ENCODE peak calls at places on chromosomes 4 and X, in ten cellular contexts. One of them, this sample, is unnamed.

GRCh38 chrX:138128025-138128671 is 562.2 kb downstream of the ZIC3 start:
- DNase-seq in OCI-LY7: peak; percentile 24
- DNase-seq in fibroblast of the aortic adventitia: peak; percentile 44
- DNase-seq in cardiac fibroblast: peak; percentile 41
- DNase-seq in fibroblast of lung: peak; percentile 23
- DNase-seq in A549: peak; percentile 5
- DNase-seq in fibroblast of pulmonary artery: peak; percentile 22
- DNase-seq in endothelial cell: peak; percentile 19
- DNase-seq in nephron progenitor cell: peak; percentile 21
- DNase-seq in bronchial epithelial cell: peak; percentile 23
- DNase-seq in this sample: peak; percentile 16

GRCh38 chrX:107562482-107562881 is 65.8 kb upstream of the PRPS1 start:
- DNase-seq in OCI-LY7: no peak
- DNase-seq in fibroblast of the aortic adventitia: peak; percentile 87
- DNase-seq in cardiac fibroblast: peak; percentile 72
- DNase-seq in fibroblast of lung: peak; percentile 97
- DNase-seq in A549: no peak
- DNase-seq in fibroblast of pulmonary artery: peak; percentile 61
- DNase-seq in endothelial cell: no peak
- DNase-seq in nephron progenitor cell: no peak
- DNase-seq in bronchial epithelial cell: peak; percentile 43
- DNase-seq in this sample: no peak

GRCh38 chrX:103157511-103158316 is 57.2 kb upstream of the BEX4 start:
- DNase-seq in OCI-LY7: peak; percentile 15
- DNase-seq in fibroblast of the aortic adventitia: peak; percentile 70
- DNase-seq in cardiac fibroblast: peak; percentile 69
- DNase-seq in fibroblast of lung: peak; percentile 33
- DNase-seq in A549: peak; percentile 25
- DNase-seq in fibroblast of pulmonary artery: peak; percentile 71
- DNase-seq in endothelial cell: peak; percentile 13
- DNase-seq in nephron progenitor cell: peak; percentile 21
- DNase-seq in bronchial epithelial cell: peak; percentile 42
- DNase-seq in this sample: peak; percentile 29

GRCh38 chr4:76856183-76856969 is 41.6 kb downstream of the SOWAHB start:
- DNase-seq in OCI-LY7: no peak
- DNase-seq in fibroblast of the aortic adventitia: peak; percentile 58
- DNase-seq in cardiac fibroblast: peak; percentile 48
- DNase-seq in fibroblast of lung: peak; percentile 71
- DNase-seq in A549: no peak
- DNase-seq in fibroblast of pulmonary artery: peak; percentile 53
- DNase-seq in endothelial cell: no peak
- DNase-seq in nephron progenitor cell: peak; percentile 47
- DNase-seq in bronchial epithelial cell: no peak
- DNase-seq in this sample: peak; percentile 29

GRCh38 chr4:98517444-98518021 is 140.9 kb downstream of the TSPAN5 start:
- DNase-seq in OCI-LY7: no peak
- DNase-seq in fibroblast of the aortic adventitia: peak; percentile 93
- DNase-seq in cardiac fibroblast: peak; percentile 23
- DNase-seq in fibroblast of lung: peak; percentile 83
- DNase-seq in A549: no peak
- DNase-seq in fibroblast of pulmonary artery: peak; percentile 78
- DNase-seq in endothelial cell: no peak
- DNase-seq in nephron progenitor cell: no peak
- DNase-seq in bronchial epithelial cell: no peak
- DNase-seq in this sample: no peak

GRCh38 chr4:124105212-124105611 is 607.3 kb downstream of the ANKRD50 start:
- DNase-seq in OCI-LY7: no peak
- DNase-seq in fibroblast of the aortic adventitia: peak; percentile 42
- DNase-seq in cardiac fibroblast: peak; percentile 59
- DNase-seq in fibroblast of lung: peak; percentile 52
- DNase-seq in A549: no peak
- DNase-seq in fibroblast of pulmonary artery: peak; percentile 28
- DNase-seq in endothelial cell: no peak
- DNase-seq in nephron progenitor cell: no peak
- DNase-seq in bronchial epithelial cell: peak; percentile 68
- DNase-seq in this sample: no peak

GRCh38 chrX:70664726-70665125 is 220.1 kb downstream of the DLG3 start:
- DNase-seq in OCI-LY7: peak; percentile 11
- DNase-seq in fibroblast of the aortic adventitia: peak; percentile 55
- DNase-seq in cardiac fibroblast: peak; percentile 45
- DNase-seq in fibroblast of lung: peak; percentile 11
- DNase-seq in A549: peak; percentile 6
- DNase-seq in fibroblast of pulmonary artery: peak; percentile 43
- DNase-seq in endothelial cell: peak; percentile 2
- DNase-seq in nephron progenitor cell: no peak
- DNase-seq in bronchial epithelial cell: peak; percentile 44
- DNase-seq in this sample: no peak

GRCh38 chrX:147917700-147918694 is 6.3 kb downstream of the FMR1 start:
- DNase-seq in OCI-LY7: no peak
- DNase-seq in fibroblast of the aortic adventitia: peak; percentile 21
- DNase-seq in cardiac fibroblast: peak; percentile 46
- DNase-seq in fibroblast of lung: peak; percentile 70
- DNase-seq in A549: no peak
- DNase-seq in fibroblast of pulmonary artery: peak; percentile 6
- DNase-seq in endothelial cell: no peak
- DNase-seq in nephron progenitor cell: no peak
- DNase-seq in bronchial epithelial cell: no peak
- DNase-seq in this sample: no peak

GRCh38 chr4:54744487-54744886 is 86.7 kb downstream of the KIT start:
- DNase-seq in OCI-LY7: no peak
- DNase-seq in fibroblast of the aortic adventitia: no peak
- DNase-seq in cardiac fibroblast: no peak
- DNase-seq in fibroblast of lung: no peak
- DNase-seq in A549: no peak
- DNase-seq in fibroblast of pulmonary artery: no peak
- DNase-seq in endothelial cell: no peak
- DNase-seq in nephron progenitor cell: no peak
- DNase-seq in bronchial epithelial cell: no peak
- DNase-seq in this sample: no peak

GRCh38 chrX:107669885-107670628 is 41.7 kb downstream of the PRPS1 start:
- DNase-seq in OCI-LY7: no peak
- DNase-seq in fibroblast of the aortic adventitia: no peak
- DNase-seq in cardiac fibroblast: no peak
- DNase-seq in fibroblast of lung: no peak
- DNase-seq in A549: no peak
- DNase-seq in fibroblast of pulmonary artery: no peak
- DNase-seq in endothelial cell: no peak
- DNase-seq in nephron progenitor cell: no peak
- DNase-seq in bronchial epithelial cell: no peak
- DNase-seq in this sample: no peak

GRCh38 chrX:38675856-38676255 is 114.5 kb downstream of the TSPAN7 start:
- DNase-seq in OCI-LY7: no peak
- DNase-seq in fibroblast of the aortic adventitia: no peak
- DNase-seq in cardiac fibroblast: no peak
- DNase-seq in fibroblast of lung: peak; percentile 12
- DNase-seq in A549: no peak
- DNase-seq in fibroblast of pulmonary artery: no peak
- DNase-seq in endothelial cell: no peak
- DNase-seq in nephron progenitor cell: no peak
- DNase-seq in bronchial epithelial cell: no peak
- DNase-seq in this sample: no peak

GRCh38 chr4:128847074-128847724 is 37.7 kb downstream of the JADE1 start:
- DNase-seq in OCI-LY7: no peak
- DNase-seq in fibroblast of the aortic adventitia: no peak
- DNase-seq in cardiac fibroblast: peak; percentile 46
- DNase-seq in fibroblast of lung: no peak
- DNase-seq in A549: no peak
- DNase-seq in fibroblast of pulmonary artery: no peak
- DNase-seq in endothelial cell: no peak
- DNase-seq in nephron progenitor cell: no peak
- DNase-seq in bronchial epithelial cell: peak; percentile 27
- DNase-seq in this sample: no peak

GRCh38 chrX:134004038-134004437 is 18.6 kb upstream of the GPC3 start:
- DNase-seq in OCI-LY7: no peak
- DNase-seq in fibroblast of the aortic adventitia: peak; percentile 36
- DNase-seq in cardiac fibroblast: peak; percentile 11
- DNase-seq in fibroblast of lung: peak; percentile 28
- DNase-seq in A549: no peak
- DNase-seq in fibroblast of pulmonary artery: peak; percentile 73
- DNase-seq in endothelial cell: no peak
- DNase-seq in nephron progenitor cell: no peak
- DNase-seq in bronchial epithelial cell: peak; percentile 88
- DNase-seq in this sample: no peak

GRCh38 chr4:173264245-173264959 is 69.8 kb downstream of the HMGB2 start:
- DNase-seq in OCI-LY7: peak; percentile 94
- DNase-seq in fibroblast of the aortic adventitia: peak; percentile 82
- DNase-seq in cardiac fibroblast: peak; percentile 65
- DNase-seq in fibroblast of lung: peak; percentile 79
- DNase-seq in A549: no peak
- DNase-seq in fibroblast of pulmonary artery: peak; percentile 77
- DNase-seq in endothelial cell: peak; percentile 21
- DNase-seq in nephron progenitor cell: no peak
- DNase-seq in bronchial epithelial cell: no peak
- DNase-seq in this sample: no peak

GRCh38 chr4:95660719-95661118 is 111.9 kb upstream of the UNC5C start:
- DNase-seq in OCI-LY7: no peak
- DNase-seq in fibroblast of the aortic adventitia: no peak
- DNase-seq in cardiac fibroblast: no peak
- DNase-seq in fibroblast of lung: no peak
- DNase-seq in A549: no peak
- DNase-seq in fibroblast of pulmonary artery: no peak
- DNase-seq in endothelial cell: no peak
- DNase-seq in nephron progenitor cell: no peak
- DNase-seq in bronchial epithelial cell: no peak
- DNase-seq in this sample: no peak

GRCh38 chr4:167541286-167541685 is 307.0 kb upstream of the SPOCK3 start:
- DNase-seq in OCI-LY7: no peak
- DNase-seq in fibroblast of the aortic adventitia: peak; percentile 24
- DNase-seq in cardiac fibroblast: peak; percentile 40
- DNase-seq in fibroblast of lung: no peak
- DNase-seq in A549: no peak
- DNase-seq in fibroblast of pulmonary artery: no peak
- DNase-seq in endothelial cell: no peak
- DNase-seq in nephron progenitor cell: no peak
- DNase-seq in bronchial epithelial cell: peak; percentile 81
- DNase-seq in this sample: no peak

GRCh38 chrX:46574941-46575381 is 1.4 kb downstream of the CHST7 start:
- DNase-seq in OCI-LY7: peak; percentile 13
- DNase-seq in fibroblast of the aortic adventitia: no peak
- DNase-seq in cardiac fibroblast: no peak
- DNase-seq in fibroblast of lung: peak; percentile 35
- DNase-seq in A549: no peak
- DNase-seq in fibroblast of pulmonary artery: no peak
- DNase-seq in endothelial cell: peak; percentile 5
- DNase-seq in nephron progenitor cell: peak; percentile 44
- DNase-seq in bronchial epithelial cell: no peak
- DNase-seq in this sample: no peak

GRCh38 chrX:136028383-136028984 is 43.2 kb downstream of the SLC9A6 start:
- DNase-seq in OCI-LY7: peak; percentile 43
- DNase-seq in fibroblast of the aortic adventitia: peak; percentile 82
- DNase-seq in cardiac fibroblast: peak; percentile 73
- DNase-seq in fibroblast of lung: peak; percentile 53
- DNase-seq in A549: peak; percentile 28
- DNase-seq in fibroblast of pulmonary artery: peak; percentile 79
- DNase-seq in endothelial cell: no peak
- DNase-seq in nephron progenitor cell: no peak
- DNase-seq in bronchial epithelial cell: peak; percentile 48
- DNase-seq in this sample: no peak
- TF ChIP-seq CTCF in OCI-LY7: peak; percentile 75
- TF ChIP-seq CTCF in fibroblast of the aortic adventitia: peak; percentile 66
- TF ChIP-seq CTCF in cardiac fibroblast: peak; percentile 40
- TF ChIP-seq CTCF in fibroblast of lung: peak; percentile 29
- TF ChIP-seq CTCF in A549: peak; percentile 79
- TF ChIP-seq CTCF in fibroblast of pulmonary artery: peak; percentile 57
- TF ChIP-seq CTCF in endothelial cell: peak; percentile 29
- TF ChIP-seq CTCF in nephron progenitor cell: peak; percentile 45
- TF ChIP-seq CTCF in bronchial epithelial cell: peak; percentile 21
- TF ChIP-seq CTCF in this sample: peak; percentile 73

GRCh38 chr4:171067422-171067821 is 745.8 kb upstream of the GALNTL6 start:
- DNase-seq in OCI-LY7: no peak
- DNase-seq in fibroblast of the aortic adventitia: no peak
- DNase-seq in cardiac fibroblast: no peak
- DNase-seq in fibroblast of lung: no peak
- DNase-seq in A549: no peak
- DNase-seq in fibroblast of pulmonary artery: no peak
- DNase-seq in endothelial cell: no peak
- DNase-seq in nephron progenitor cell: no peak
- DNase-seq in bronchial epithelial cell: no peak
- DNase-seq in this sample: no peak
- TF ChIP-seq CTCF in OCI-LY7: no peak
- TF ChIP-seq CTCF in fibroblast of the aortic adventitia: no peak
- TF ChIP-seq CTCF in cardiac fibroblast: no peak
- TF ChIP-seq CTCF in fibroblast of lung: no peak
- TF ChIP-seq CTCF in A549: no peak
- TF ChIP-seq CTCF in fibroblast of pulmonary artery: no peak
- TF ChIP-seq CTCF in endothelial cell: no peak
- TF ChIP-seq CTCF in nephron progenitor cell: no peak
- TF ChIP-seq CTCF in bronchial epithelial cell: no peak
- TF ChIP-seq CTCF in this sample: peak; percentile 20

GRCh38 chr4:130178106-130178505 is 1082.2 kb downstream of the C4orf33 start:
- DNase-seq in OCI-LY7: no peak
- DNase-seq in fibroblast of the aortic adventitia: no peak
- DNase-seq in cardiac fibroblast: no peak
- DNase-seq in fibroblast of lung: no peak
- DNase-seq in A549: no peak
- DNase-seq in fibroblast of pulmonary artery: no peak
- DNase-seq in endothelial cell: no peak
- DNase-seq in nephron progenitor cell: no peak
- DNase-seq in bronchial epithelial cell: no peak
- DNase-seq in this sample: no peak

DNA sequence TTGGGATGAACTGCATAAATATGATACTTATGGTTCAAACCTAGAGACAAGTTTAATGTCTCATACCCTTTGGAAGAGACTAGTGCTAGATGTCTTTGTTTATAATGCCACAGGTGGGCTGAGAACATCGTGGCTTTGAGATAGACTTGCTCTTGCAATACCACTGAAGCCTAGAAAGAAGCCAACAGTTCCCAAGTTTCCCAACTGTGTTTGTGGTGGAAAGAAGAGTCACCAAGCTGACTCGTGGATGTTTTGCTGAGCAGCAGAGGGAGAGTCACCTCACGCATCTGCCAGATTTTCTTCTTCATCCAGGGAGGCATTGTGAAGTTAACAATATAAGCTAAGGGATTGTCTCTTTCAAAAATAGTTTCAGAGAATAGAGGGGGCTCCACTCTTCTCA is 1076.2 kb downstream of the C4orf33 start:
- DNase-seq in OCI-LY7: no peak
- DNase-seq in fibroblast of the aortic adventitia: no peak
- DNase-seq in cardiac fibroblast: no peak
- DNase-seq in fibroblast of lung: no peak
- DNase-seq in A549: no peak
- DNase-seq in fibroblast of pulmonary artery: no peak
- DNase-seq in endothelial cell: no peak
- DNase-seq in nephron progenitor cell: no peak
- DNase-seq in bronchial epithelial cell: no peak
- DNase-seq in this sample: no peak
- TF ChIP-seq CTCF in OCI-LY7: no peak
- TF ChIP-seq CTCF in fibroblast of the aortic adventitia: no peak
- TF ChIP-seq CTCF in cardiac fibroblast: no peak
- TF ChIP-seq CTCF in fibroblast of lung: no peak
- TF ChIP-seq CTCF in A549: no peak
- TF ChIP-seq CTCF in fibroblast of pulmonary artery: no peak
- TF ChIP-seq CTCF in endothelial cell: no peak
- TF ChIP-seq CTCF in nephron progenitor cell: no peak
- TF ChIP-seq CTCF in bronchial epithelial cell: no peak
- TF ChIP-seq CTCF in this sample: no peak

DNA sequence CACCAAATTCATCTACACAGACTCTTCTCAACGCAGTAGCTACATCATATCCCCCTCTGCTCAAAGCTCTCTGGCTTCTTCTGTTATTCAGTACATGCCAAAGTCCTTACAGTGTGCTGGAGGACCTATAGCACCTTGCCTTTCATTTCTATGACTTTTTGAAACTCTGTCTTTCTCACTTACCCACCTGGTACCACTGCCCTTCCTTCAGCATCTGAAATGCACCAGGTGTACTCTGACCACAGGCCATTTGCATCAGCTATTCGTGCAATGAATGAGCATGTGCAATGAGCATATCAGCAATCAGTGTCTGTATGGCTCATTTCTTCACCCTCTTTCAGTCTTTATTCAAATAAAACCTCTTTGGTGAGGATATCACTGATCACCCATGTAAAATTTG is 399.9 kb downstream of the RAB28 start:
- DNase-seq in OCI-LY7: no peak
- DNase-seq in fibroblast of the aortic adventitia: no peak
- DNase-seq in cardiac fibroblast: no peak
- DNase-seq in fibroblast of lung: no peak
- DNase-seq in A549: no peak
- DNase-seq in fibroblast of pulmonary artery: no peak
- DNase-seq in endothelial cell: no peak
- DNase-seq in nephron progenitor cell: no peak
- DNase-seq in bronchial epithelial cell: no peak
- DNase-seq in this sample: no peak
- TF ChIP-seq CTCF in OCI-LY7: no peak
- TF ChIP-seq CTCF in fibroblast of the aortic adventitia: no peak
- TF ChIP-seq CTCF in cardiac fibroblast: no peak
- TF ChIP-seq CTCF in fibroblast of lung: no peak
- TF ChIP-seq CTCF in A549: no peak
- TF ChIP-seq CTCF in fibroblast of pulmonary artery: no peak
- TF ChIP-seq CTCF in endothelial cell: no peak
- TF ChIP-seq CTCF in nephron progenitor cell: no peak
- TF ChIP-seq CTCF in bronchial epithelial cell: no peak
- TF ChIP-seq CTCF in this sample: no peak